ENCODE peak calls at places on chromosomes 3 and 15, in nine cellular contexts. One of them, this sample, is unnamed. For H3K4me1, the result is how much of the 10 kb centered on the place peaks cover.

GRCh38 chr15:52351206-52351907 is 55.8 kb upstream of the MYO5C start:
- DNase-seq in suprapubic skin: no peak
- DNase-seq in CD8-positive, alpha-beta memory T cell: no peak
- DNase-seq in OCI-LY7: no peak
- DNase-seq in cardiac muscle cell: peak
- DNase-seq in neural progenitor cell: no peak
- DNase-seq in CD8-positive, alpha-beta T cell: no peak
- DNase-seq in SK-N-SH: no peak
- DNase-seq in A549: no peak
- DNase-seq in this sample: no peak

GRCh38 chr15:25245801-25246622 is 192.8 kb downstream of the UBE3A start:
- DNase-seq in neural progenitor cell: no peak
- DNase-seq in CD8-positive, alpha-beta memory T cell: no peak
- DNase-seq in suprapubic skin: peak
- DNase-seq in OCI-LY7: no peak
- DNase-seq in cardiac muscle cell: no peak
- DNase-seq in CD8-positive, alpha-beta T cell: peak
- DNase-seq in A549: no peak
- DNase-seq in SK-N-SH: no peak
- DNase-seq in this sample: no peak

GRCh38 chr15:59260090-59260489 is 53.4 kb downstream of the LDHAL6B start:
- DNase-seq in CD8-positive, alpha-beta memory T cell: no peak
- DNase-seq in CD8-positive, alpha-beta T cell: no peak
- DNase-seq in SK-N-SH: no peak
- DNase-seq in neural progenitor cell: peak
- DNase-seq in cardiac muscle cell: no peak
- DNase-seq in A549: no peak
- DNase-seq in suprapubic skin: no peak
- DNase-seq in OCI-LY7: no peak
- DNase-seq in this sample: no peak

GRCh38 chr15:80609512-80609946 is 85.6 kb upstream of the ABHD17C start:
- DNase-seq in OCI-LY7: no peak
- DNase-seq in suprapubic skin: no peak
- DNase-seq in A549: no peak
- DNase-seq in CD8-positive, alpha-beta memory T cell: no peak
- DNase-seq in CD8-positive, alpha-beta T cell: no peak
- DNase-seq in cardiac muscle cell: peak
- DNase-seq in neural progenitor cell: no peak
- DNase-seq in SK-N-SH: no peak
- DNase-seq in this sample: no peak

GRCh38 chr3:156307704-156308103 is 187.3 kb downstream of the KCNAB1 start:
- DNase-seq in SK-N-SH: no peak
- DNase-seq in CD8-positive, alpha-beta T cell: no peak
- DNase-seq in suprapubic skin: no peak
- DNase-seq in cardiac muscle cell: peak
- DNase-seq in OCI-LY7: no peak
- DNase-seq in neural progenitor cell: no peak
- DNase-seq in A549: no peak
- DNase-seq in CD8-positive, alpha-beta memory T cell: no peak
- DNase-seq in this sample: peak

GRCh38 chr15:39672666-39673065 is 91.8 kb downstream of the THBS1 start:
- DNase-seq in CD8-positive, alpha-beta T cell: no peak
- DNase-seq in neural progenitor cell: no peak
- DNase-seq in A549: no peak
- DNase-seq in cardiac muscle cell: no peak
- DNase-seq in CD8-positive, alpha-beta memory T cell: no peak
- DNase-seq in OCI-LY7: no peak
- DNase-seq in suprapubic skin: no peak
- DNase-seq in SK-N-SH: no peak
- DNase-seq in this sample: no peak

GRCh38 chr3:134308350-134308891 is 57.8 kb upstream of the RYK start:
- DNase-seq in suprapubic skin: peak
- DNase-seq in SK-N-SH: peak
- DNase-seq in cardiac muscle cell: peak
- DNase-seq in CD8-positive, alpha-beta memory T cell: peak
- DNase-seq in A549: peak
- DNase-seq in CD8-positive, alpha-beta T cell: peak
- DNase-seq in OCI-LY7: peak
- DNase-seq in neural progenitor cell: peak
- DNase-seq in this sample: peak

GRCh38 chr3:152268501-152269422 is at the start of gene MBNL1:
- DNase-seq in OCI-LY7: peak
- DNase-seq in suprapubic skin: peak
- DNase-seq in A549: peak
- DNase-seq in cardiac muscle cell: peak
- DNase-seq in SK-N-SH: peak
- DNase-seq in CD8-positive, alpha-beta memory T cell: peak
- DNase-seq in neural progenitor cell: peak
- DNase-seq in CD8-positive, alpha-beta T cell: peak
- DNase-seq in this sample: peak

GRCh38 chr3:177574232-177574856 is 377.1 kb upstream of the TBL1XR1 start:
- DNase-seq in OCI-LY7: no peak
- DNase-seq in A549: peak
- DNase-seq in cardiac muscle cell: peak
- DNase-seq in CD8-positive, alpha-beta memory T cell: no peak
- DNase-seq in CD8-positive, alpha-beta T cell: no peak
- DNase-seq in neural progenitor cell: peak
- DNase-seq in SK-N-SH: no peak
- DNase-seq in suprapubic skin: no peak
- DNase-seq in this sample: peak

GRCh38 chr3:149152420-149152819 is 23.0 kb downstream of the HPS3 start:
- DNase-seq in A549: no peak
- DNase-seq in SK-N-SH: no peak
- DNase-seq in cardiac muscle cell: peak
- DNase-seq in CD8-positive, alpha-beta T cell: no peak
- DNase-seq in OCI-LY7: no peak
- DNase-seq in CD8-positive, alpha-beta memory T cell: no peak
- DNase-seq in suprapubic skin: no peak
- DNase-seq in neural progenitor cell: no peak
- DNase-seq in this sample: no peak

GRCh38 chr3:66938338-66938963 is 59.7 kb upstream of the KBTBD8 start:
- DNase-seq in cardiac muscle cell: peak
- DNase-seq in OCI-LY7: peak
- DNase-seq in SK-N-SH: peak
- DNase-seq in CD8-positive, alpha-beta memory T cell: no peak
- DNase-seq in neural progenitor cell: peak
- DNase-seq in A549: peak
- DNase-seq in suprapubic skin: no peak
- DNase-seq in CD8-positive, alpha-beta T cell: peak
- DNase-seq in this sample: no peak

GRCh38 chr3:67118122-67118521 is 120.0 kb downstream of the KBTBD8 start:
- DNase-seq in CD8-positive, alpha-beta memory T cell: no peak
- DNase-seq in neural progenitor cell: no peak
- DNase-seq in OCI-LY7: no peak
- DNase-seq in cardiac muscle cell: no peak
- DNase-seq in suprapubic skin: no peak
- DNase-seq in CD8-positive, alpha-beta T cell: no peak
- DNase-seq in A549: no peak
- DNase-seq in SK-N-SH: no peak
- DNase-seq in this sample: no peak

GRCh38 chr3:62589078-62589477 is 215.7 kb upstream of the FEZF2 start:
- DNase-seq in suprapubic skin: no peak
- DNase-seq in cardiac muscle cell: no peak
- DNase-seq in OCI-LY7: no peak
- DNase-seq in neural progenitor cell: no peak
- DNase-seq in CD8-positive, alpha-beta memory T cell: no peak
- DNase-seq in CD8-positive, alpha-beta T cell: no peak
- DNase-seq in SK-N-SH: no peak
- DNase-seq in A549: no peak
- DNase-seq in this sample: no peak
- H3K4me1 ChIP-seq in suprapubic skin: under half
- H3K4me1 ChIP-seq in cardiac muscle cell: under half
- H3K4me1 ChIP-seq in OCI-LY7: under half
- H3K4me1 ChIP-seq in neural progenitor cell: under half
- H3K4me1 ChIP-seq in CD8-positive, alpha-beta memory T cell: under half
- H3K4me1 ChIP-seq in CD8-positive, alpha-beta T cell: under half
- H3K4me1 ChIP-seq in SK-N-SH: under half
- H3K4me1 ChIP-seq in A549: under half
- H3K4me1 ChIP-seq in this sample: under half

DNA sequence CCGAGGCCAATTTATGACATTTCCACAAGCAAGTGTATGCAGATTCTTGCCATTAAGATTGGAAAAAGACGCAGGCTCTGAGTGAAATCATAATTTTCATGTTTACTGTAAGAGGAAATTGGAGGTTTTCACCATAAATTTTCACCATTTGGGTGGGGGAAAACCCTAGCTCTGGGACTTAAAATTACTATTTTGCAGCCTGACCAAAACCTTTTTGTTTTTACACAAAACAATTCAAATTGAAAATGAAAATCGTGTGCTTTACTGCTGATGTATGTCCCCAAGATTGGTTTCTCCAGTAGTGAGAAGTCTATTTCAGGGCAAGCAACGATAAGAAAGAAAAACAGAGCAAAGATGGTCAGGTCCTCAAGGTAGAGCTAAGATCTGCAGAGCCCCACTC is 282.5 kb downstream of the FOXP1 start:
- DNase-seq in SK-N-SH: no peak
- DNase-seq in OCI-LY7: no peak
- DNase-seq in A549: no peak
- DNase-seq in suprapubic skin: no peak
- DNase-seq in cardiac muscle cell: no peak
- DNase-seq in CD8-positive, alpha-beta T cell: no peak
- DNase-seq in CD8-positive, alpha-beta memory T cell: no peak
- DNase-seq in neural progenitor cell: no peak
- DNase-seq in this sample: no peak
- H3K4me1 ChIP-seq in SK-N-SH: under half
- H3K4me1 ChIP-seq in OCI-LY7: under half
- H3K4me1 ChIP-seq in A549: under half
- H3K4me1 ChIP-seq in suprapubic skin: under half
- H3K4me1 ChIP-seq in cardiac muscle cell: half or more
- H3K4me1 ChIP-seq in CD8-positive, alpha-beta T cell: half or more
- H3K4me1 ChIP-seq in CD8-positive, alpha-beta memory T cell: under half
- H3K4me1 ChIP-seq in neural progenitor cell: half or more
- H3K4me1 ChIP-seq in this sample: under half

GRCh38 chr15:99176757-99177156 is 71.9 kb downstream of the SYNM start:
- DNase-seq in neural progenitor cell: no peak
- DNase-seq in suprapubic skin: no peak
- DNase-seq in CD8-positive, alpha-beta T cell: no peak
- DNase-seq in SK-N-SH: peak
- DNase-seq in OCI-LY7: no peak
- DNase-seq in CD8-positive, alpha-beta memory T cell: no peak
- DNase-seq in A549: no peak
- DNase-seq in cardiac muscle cell: no peak
- DNase-seq in this sample: no peak
- H3K4me1 ChIP-seq in neural progenitor cell: under half
- H3K4me1 ChIP-seq in suprapubic skin: under half
- H3K4me1 ChIP-seq in CD8-positive, alpha-beta T cell: under half
- H3K4me1 ChIP-seq in SK-N-SH: under half
- H3K4me1 ChIP-seq in OCI-LY7: under half
- H3K4me1 ChIP-seq in CD8-positive, alpha-beta memory T cell: under half
- H3K4me1 ChIP-seq in A549: under half
- H3K4me1 ChIP-seq in cardiac muscle cell: under half
- H3K4me1 ChIP-seq in this sample: under half

GRCh38 chr15:89332446-89332845 is 2.2 kb downstream of the POLG start:
- DNase-seq in SK-N-SH: peak
- DNase-seq in CD8-positive, alpha-beta memory T cell: no peak
- DNase-seq in A549: peak
- DNase-seq in CD8-positive, alpha-beta T cell: no peak
- DNase-seq in neural progenitor cell: peak
- DNase-seq in suprapubic skin: no peak
- DNase-seq in OCI-LY7: peak
- DNase-seq in cardiac muscle cell: peak
- DNase-seq in this sample: no peak

GRCh38 chr15:89329329-89330084 is 5.1 kb downstream of the POLG start:
- DNase-seq in OCI-LY7: no peak
- DNase-seq in SK-N-SH: no peak
- DNase-seq in cardiac muscle cell: no peak
- DNase-seq in A549: no peak
- DNase-seq in CD8-positive, alpha-beta T cell: peak
- DNase-seq in neural progenitor cell: no peak
- DNase-seq in suprapubic skin: peak
- DNase-seq in CD8-positive, alpha-beta memory T cell: peak
- DNase-seq in this sample: no peak

GRCh38 chr15:89333011-89333860 is 1.4 kb downstream of the POLG start:
- DNase-seq in SK-N-SH: no peak
- DNase-seq in suprapubic skin: no peak
- DNase-seq in A549: no peak
- DNase-seq in CD8-positive, alpha-beta memory T cell: peak
- DNase-seq in cardiac muscle cell: no peak
- DNase-seq in OCI-LY7: peak
- DNase-seq in neural progenitor cell: no peak
- DNase-seq in CD8-positive, alpha-beta T cell: no peak
- DNase-seq in this sample: no peak

GRCh38 chr15:89330119-89330518 is 4.5 kb downstream of the POLG start:
- DNase-seq in suprapubic skin: peak
- DNase-seq in SK-N-SH: no peak
- DNase-seq in neural progenitor cell: no peak
- DNase-seq in cardiac muscle cell: no peak
- DNase-seq in OCI-LY7: no peak
- DNase-seq in CD8-positive, alpha-beta memory T cell: no peak
- DNase-seq in A549: no peak
- DNase-seq in CD8-positive, alpha-beta T cell: no peak
- DNase-seq in this sample: no peak

GRCh38 chr15:89330881-89331595 is 3.6 kb downstream of the POLG start:
- DNase-seq in neural progenitor cell: no peak
- DNase-seq in A549: no peak
- DNase-seq in CD8-positive, alpha-beta memory T cell: no peak
- DNase-seq in suprapubic skin: peak
- DNase-seq in cardiac muscle cell: no peak
- DNase-seq in OCI-LY7: no peak
- DNase-seq in SK-N-SH: no peak
- DNase-seq in CD8-positive, alpha-beta T cell: no peak
- DNase-seq in this sample: no peak
- H3K4me1 ChIP-seq in neural progenitor cell: under half
- H3K4me1 ChIP-seq in A549: under half
- H3K4me1 ChIP-seq in CD8-positive, alpha-beta memory T cell: half or more
- H3K4me1 ChIP-seq in suprapubic skin: half or more
- H3K4me1 ChIP-seq in cardiac muscle cell: under half
- H3K4me1 ChIP-seq in OCI-LY7: under half
- H3K4me1 ChIP-seq in SK-N-SH: half or more
- H3K4me1 ChIP-seq in CD8-positive, alpha-beta T cell: half or more
- H3K4me1 ChIP-seq in this sample: half or more